ENCODE peak calls at places on chromosomes 6 and 20, in six cellular contexts. J, U, F, G, K and Q are unnamed samples.

GRCh38 chr6:46042355-46042999 is 26.8 kb upstream of the CLIC5 start:
- DNase-seq in K (peak; percentile 42), U (no peak), F (no peak), G (peak; percentile 36), J (no peak), Q (no peak)

GRCh38 chr6:83294676-83295075 is 101.5 kb downstream of the RWDD2A start:
- DNase-seq in F (no peak), G (no peak), U (no peak), K (no peak), J (no peak), Q (no peak)

GRCh38 chr20:10910535-10911239 is 236.9 kb upstream of the JAG1 start:
- DNase-seq in F (no peak), U (no peak), J (no peak), G (peak; percentile 57), K (no peak), Q (no peak)

GRCh38 chr6:79544939-79545450 is 7.8 kb upstream of the LCA5 start:
- DNase-seq in G (peak; percentile 77), F (peak; percentile 79), K (peak; percentile 100), J (peak; percentile 67), U (peak; percentile 88), Q (peak; percentile 93)

GRCh38 chr6:89887452-89888137 is 6.7 kb upstream of the GJA10 start:
- DNase-seq in F (no peak), U (no peak), K (no peak), J (no peak), G (no peak), Q (no peak)

GRCh38 chr6:45531999-45532605 is 154.4 kb upstream of the SUPT3H start:
- DNase-seq in U (no peak), G (no peak), K (no peak), F (no peak), J (no peak), Q (no peak)

GRCh38 chr6:169787797-169788196 is 36.4 kb downstream of the ERMARD start:
- DNase-seq in G (no peak), U (no peak), J (no peak), K (no peak), F (peak; percentile 7), Q (no peak)

GRCh38 chr6:132713355-132714134 is at the start of gene VNN1:
- DNase-seq in G (no peak), K (no peak), U (peak; percentile 74), F (no peak), J (no peak), Q (no peak)

GRCh38 chr20:23609486-23610109 is 3.9 kb upstream of the CST9 start:
- DNase-seq in U (no peak), G (no peak), K (no peak), F (no peak), J (no peak), Q (no peak)

GRCh38 chr20:23086056-23086551 is at the start of gene CD93:
- DNase-seq in K (no peak), J (peak; percentile 55), G (peak; percentile 78), F (peak; percentile 89), U (no peak), Q (no peak)

GRCh38 chr6:7697820-7698623 is 27.9 kb upstream of the BMP6 start:
- DNase-seq in G (peak; percentile 18), J (no peak), F (no peak), K (no peak), U (peak; percentile 72), Q (peak; percentile 73)

GRCh38 chr20:38890497-38890818 is 35.8 kb upstream of the FAM83D start:
- DNase-seq in K (no peak), G (no peak), U (no peak), J (no peak), F (no peak), Q (no peak)

GRCh38 chr6:18360188-18360587 is 27.0 kb upstream of the RNF144B start:
- DNase-seq in G (no peak), J (no peak), F (no peak), U (no peak), K (no peak), Q (no peak)

GRCh38 chr20:18055261-18055660 is 2.5 kb downstream of the OVOL2 start:
- DNase-seq in U (no peak), F (no peak), G (no peak), K (no peak), J (no peak), Q (no peak)

GRCh38 chr6:14717307-14717706 is 528.6 kb upstream of the JARID2 start:
- DNase-seq in J (no peak), U (no peak), F (no peak), G (no peak), K (no peak), Q (no peak)

GRCh38 chr6:158014505-158015187 is 33.0 kb downstream of the SYNJ2 start:
- DNase-seq in J (peak; percentile 29), U (peak; percentile 46), K (no peak), G (no peak), F (peak; percentile 44), Q (no peak)

GRCh38 chr6:137303436-137303835 is 84.3 kb upstream of the IFNGR1 start:
- DNase-seq in G (no peak), K (no peak), J (no peak), F (no peak), U (no peak), Q (no peak)

GRCh38 chr6:147855823-147856222 is 347.3 kb downstream of the SAMD5 start:
- DNase-seq in G (no peak), U (no peak), K (no peak), F (no peak), J (no peak), Q (no peak)

DNA sequence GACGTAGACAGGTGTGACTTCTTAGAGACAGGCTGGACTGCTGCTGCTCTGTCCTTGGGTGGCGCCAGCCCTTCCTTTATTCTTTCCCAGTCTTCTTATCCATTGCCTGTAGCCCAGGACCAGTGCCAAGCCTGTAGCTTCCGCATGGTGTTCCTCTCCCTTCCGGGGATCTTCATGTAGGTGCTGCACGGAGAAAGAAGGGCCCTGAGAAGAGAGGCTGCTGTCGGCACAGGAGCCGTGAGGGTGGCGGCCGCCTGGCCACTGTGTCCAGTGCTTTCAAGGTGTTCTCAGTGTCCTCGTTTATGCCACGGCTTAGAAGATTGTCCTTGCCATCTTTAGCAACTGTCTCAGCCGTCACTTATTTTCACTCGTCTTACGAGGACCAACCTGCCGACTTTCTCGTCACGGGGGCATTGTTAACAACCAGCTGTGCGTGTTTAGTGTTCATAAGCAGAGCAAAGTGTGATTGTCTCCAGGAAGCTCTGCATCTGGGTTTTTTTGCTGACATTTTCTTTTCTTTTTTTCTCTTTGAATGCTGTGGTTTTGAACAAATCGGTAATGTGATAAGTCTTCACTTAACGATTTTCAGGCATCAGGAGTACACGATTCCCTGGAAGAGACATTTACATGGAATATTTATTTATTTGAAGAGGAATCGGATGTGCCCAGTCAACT is 61.2 kb downstream of the PPP1R14C start:
- DNase-seq in G (no peak), K (no peak), U (no peak), J (no peak), F (no peak), Q (no peak)
- H3K4me3 ChIP-seq in G (no peak overlapping the region), K (no peak overlapping the region), U (no peak overlapping the region), J (no peak overlapping the region), F (no peak overlapping the region), Q (no peak overlapping the region)

DNA sequence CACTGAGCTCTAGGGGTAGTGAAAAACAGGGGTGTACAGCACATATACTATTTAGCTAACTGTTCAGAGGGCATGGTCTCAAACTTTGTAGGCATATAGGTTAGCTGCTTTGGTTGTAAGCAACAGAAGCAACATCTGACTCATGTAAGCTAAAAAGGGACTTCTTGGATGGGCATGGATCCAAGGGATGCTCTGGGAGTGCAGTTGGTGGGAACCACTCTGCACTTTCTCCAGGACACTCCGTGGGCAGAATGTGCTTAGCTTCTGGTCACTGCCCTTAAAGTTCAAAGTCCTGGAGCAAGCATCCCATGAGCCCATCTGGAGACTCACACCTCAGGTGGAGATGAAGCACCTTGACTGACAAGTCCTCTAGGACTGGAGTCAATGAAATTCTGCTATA is 11.5 kb downstream of the APCDD1L start:
- DNase-seq in F (no peak), J (no peak), U (no peak), G (no peak), K (no peak), Q (no peak)
- H3K9me3 ChIP-seq in F (peaks cover 7% of the 10 kb centered on the region), J (peaks cover 13% of the 10 kb centered on the region), U (peaks cover 15% of the 10 kb centered on the region), G (no peaks in the 10 kb centered on the region), K (peaks cover 6% of the 10 kb centered on the region), Q (peaks cover 38% of the 10 kb centered on the region)

GRCh38 chr6:41071923-41072835 is at the start of gene OARD1:
- DNase-seq in F (peak; percentile 100), G (peak; percentile 100), K (peak; percentile 95), U (peak; percentile 100), J (peak; percentile 99), Q (peak; percentile 96)

GRCh38 chr6:41072836-41073202 is at the start of gene NFYA:
- DNase-seq in J (peak; percentile 99), F (peak; percentile 100), G (no peak), U (no peak), K (peak; percentile 95), Q (no peak)

GRCh38 chr6:41073968-41074691 is 1.4 kb downstream of the NFYA start:
- DNase-seq in U (no peak), J (no peak), G (no peak), F (no peak), K (no peak), Q (no peak)

GRCh38 chr6:41074692-41075436 is 2.1 kb downstream of the NFYA start:
- DNase-seq in G (no peak), J (no peak), U (no peak), K (no peak), F (no peak), Q (no peak)

DNA sequence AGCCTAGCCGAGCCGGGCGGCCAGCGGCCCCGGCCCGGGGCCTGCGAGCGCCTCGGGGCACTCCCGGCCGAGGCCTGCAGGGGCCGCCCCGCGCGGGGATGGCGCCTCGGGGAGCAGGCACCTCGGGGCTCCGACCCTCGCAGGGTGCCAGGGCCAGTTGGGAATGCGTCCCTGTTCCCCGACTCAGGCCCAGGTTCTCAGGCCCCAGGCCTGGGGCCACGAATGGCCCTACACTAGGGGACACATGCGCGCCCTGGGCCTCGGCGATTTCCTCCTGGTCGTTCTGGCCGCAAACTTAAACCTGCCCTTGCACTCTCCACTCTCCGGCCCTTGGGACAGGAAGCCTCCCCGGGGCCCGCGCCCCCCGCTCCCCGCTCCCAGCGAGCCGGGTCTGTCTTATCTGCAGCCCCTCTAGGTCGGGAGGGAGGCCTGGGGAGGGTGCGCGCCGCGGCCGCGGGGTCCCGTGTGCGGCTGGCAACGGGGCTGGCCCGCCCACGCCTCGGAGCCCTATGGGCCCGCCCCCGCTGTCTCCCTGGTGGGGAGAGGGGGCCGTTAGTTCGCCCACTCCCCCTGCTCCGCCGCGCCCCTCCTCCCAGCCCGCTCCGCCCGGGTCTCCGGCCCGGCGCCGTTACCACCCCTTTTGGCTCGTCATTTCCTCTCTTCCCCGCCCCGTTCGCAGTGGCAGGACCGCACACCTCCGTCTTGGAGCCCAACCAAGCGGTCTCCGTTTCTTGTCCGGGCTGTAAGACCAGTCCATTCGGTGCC is 611 bp downstream of the NFYA start:
- DNase-seq in K (peak; percentile 81), J (peak; percentile 91), F (peak; percentile 94), U (peak; percentile 92), G (peak; percentile 90), Q (peak; percentile 81)
- H3K36me3 ChIP-seq in K (peaks cover 8% of the 10 kb centered on the region), J (peaks cover 15% of the 10 kb centered on the region), F (no peaks in the 10 kb centered on the region), U (no peaks in the 10 kb centered on the region), G (peaks cover 22% of the 10 kb centered on the region), Q (peaks cover 3% of the 10 kb centered on the region)

GRCh38 chr20:1227121-1227582 is 1.3 kb downstream of the RAD21L1 start:
- DNase-seq in F (no peak), G (no peak), K (no peak), U (no peak), J (no peak), Q (peak; percentile 1)
- H3K4me3 ChIP-seq in F (no peak overlapping the region), G (peak overlapping the region; percentile 66), K (no peak overlapping the region), U (no peak overlapping the region), J (peak overlapping the region; percentile 72), Q (no peak overlapping the region)

GRCh38 chr6:4797590-4797989 is 21.4 kb downstream of the CDYL start:
- DNase-seq in K (no peak), G (no peak), U (no peak), F (no peak), J (no peak), Q (no peak)
- H3K9me3 ChIP-seq in K (no peaks in the 10 kb centered on the region), G (no peaks in the 10 kb centered on the region), U (peaks cover 2% of the 10 kb centered on the region), F (no peaks in the 10 kb centered on the region), J (peaks cover 13% of the 10 kb centered on the region), Q (peaks cover 10% of the 10 kb centered on the region)